ENCODE peak calls at places on chromosomes 4 and X, in ten cellular contexts. L, Q, P, O, N, V, I, H, Y and C are unnamed samples.

GRCh38 chrX:107204063-107204605 is 2.1 kb downstream of the NUP62CL start:
- DNase-seq in I (no peak), P (no peak), N (no peak), H (no peak), Y (peak; percentile 63), Q (no peak), L (no peak), V (no peak), O (no peak), C (no peak)

GRCh38 chr4:73481356-73481755 is at the start of gene AFM:
- DNase-seq in L (no peak), V (no peak), O (no peak), Y (no peak), H (no peak), I (no peak), Q (no peak), P (no peak), N (no peak), C (no peak)

GRCh38 chr4:59671037-59671436 is 1529.1 kb upstream of the ADGRL3 start:
- DNase-seq in Y (no peak), H (no peak), Q (no peak), I (no peak), O (no peak), P (peak; percentile 13), L (no peak), N (no peak), V (no peak), C (no peak)

GRCh38 chr4:109390369-109390768 is 43.2 kb upstream of the SEC24B start:
- DNase-seq in H (no peak), I (no peak), N (no peak), O (no peak), Q (no peak), V (no peak), L (no peak), Y (no peak), P (no peak), C (no peak)

GRCh38 chr4:20305976-20306375 is 54.3 kb downstream of the SLIT2 start:
- DNase-seq in I (no peak), L (no peak), H (peak; percentile 16), O (no peak), P (peak; percentile 36), N (no peak), Y (no peak), V (no peak), Q (no peak), C (no peak)

GRCh38 chr4:114132830-114133229 is 153.4 kb upstream of the ARSJ start:
- DNase-seq in N (no peak), P (peak; percentile 20), I (no peak), O (no peak), V (no peak), H (no peak), Y (no peak), Q (no peak), L (no peak), C (peak; percentile 14)

GRCh38 chr4:84504821-84505220 is 5.7 kb upstream of the NKX6-1 start:
- DNase-seq in Q (no peak), L (no peak), V (no peak), O (no peak), H (no peak), Y (no peak), P (no peak), I (no peak), N (no peak), C (no peak)

GRCh38 chrX:123959281-123960063 is 2.0 kb upstream of the STAG2 start:
- DNase-seq in I (no peak), P (peak; percentile 43), H (no peak), V (no peak), Q (peak; percentile 19), O (peak; percentile 21), N (peak; percentile 70), Y (peak; percentile 44), L (peak; percentile 18), C (no peak)

GRCh38 chrX:118974088-118974907 is at the start of gene LONRF3:
- DNase-seq in N (peak; percentile 82), L (no peak), H (no peak), O (no peak), Y (peak; percentile 80), Q (peak; percentile 72), V (peak; percentile 24), I (no peak), P (peak; percentile 67), C (peak; percentile 19)

GRCh38 chrX:101164766-101165590 is 54.6 kb upstream of the DRP2 start:
- DNase-seq in L (no peak), V (no peak), H (no peak), N (no peak), I (no peak), Q (no peak), O (no peak), P (peak; percentile 21), Y (no peak), C (no peak)

GRCh38 chr4:31530555-31530954 is 810.4 kb downstream of the PCDH7 start:
- DNase-seq in Q (no peak), P (no peak), O (no peak), V (no peak), Y (no peak), N (no peak), I (no peak), H (no peak), L (no peak), C (no peak)